ENCODE peak calls at places on chromosomes 12 and 14, in six cellular contexts. One of them, this sample, is unnamed.

GRCh38 chr12:95481072-95481471 is 7.1 kb downstream of the METAP2 start:
- DNase-seq in SK-N-SH: no peak
- DNase-seq in HCT116: no peak
- DNase-seq in HepG2: no peak
- DNase-seq in GM12878: no peak
- DNase-seq in H1: no peak
- DNase-seq in this sample: no peak

GRCh38 chr12:75921687-75922289 is 109.8 kb downstream of the PHLDA1 start:
- DNase-seq in HCT116: no peak
- DNase-seq in HepG2: no peak
- DNase-seq in SK-N-SH: no peak
- DNase-seq in H1: no peak
- DNase-seq in GM12878: no peak
- DNase-seq in this sample: no peak

GRCh38 chr14:73753043-73753886 is 39.1 kb upstream of the PNMA1 start:
- DNase-seq in GM12878: no peak
- DNase-seq in HepG2: peak
- DNase-seq in HCT116: no peak
- DNase-seq in H1: no peak
- DNase-seq in SK-N-SH: peak
- DNase-seq in this sample: no peak

GRCh38 chr12:7113389-7113871 is 4.4 kb upstream of the C1RL start:
- DNase-seq in H1: peak
- DNase-seq in SK-N-SH: peak
- DNase-seq in GM12878: no peak
- DNase-seq in HCT116: no peak
- DNase-seq in HepG2: no peak
- DNase-seq in this sample: no peak

GRCh38 chr14:67571275-67571990 is 28.6 kb downstream of the PIGH start:
- DNase-seq in GM12878: no peak
- DNase-seq in H1: peak
- DNase-seq in SK-N-SH: peak
- DNase-seq in HepG2: peak
- DNase-seq in HCT116: peak
- DNase-seq in this sample: peak

GRCh38 chr14:20684662-20685456 is 499 bp downstream of the RNASE4 start:
- DNase-seq in H1: no peak
- DNase-seq in HCT116: peak
- DNase-seq in GM12878: no peak
- DNase-seq in SK-N-SH: no peak
- DNase-seq in HepG2: peak
- DNase-seq in this sample: no peak

GRCh38 chr14:105026033-105026785 is 5.3 kb upstream of the CDCA4 start:
- DNase-seq in SK-N-SH: no peak
- DNase-seq in HCT116: no peak
- DNase-seq in HepG2: no peak
- DNase-seq in GM12878: peak
- DNase-seq in H1: no peak
- DNase-seq in this sample: no peak

GRCh38 chr12:124457287-124458219 is 109.9 kb downstream of the NCOR2 start:
- DNase-seq in H1: no peak
- DNase-seq in GM12878: no peak
- DNase-seq in HepG2: no peak
- DNase-seq in HCT116: no peak
- DNase-seq in SK-N-SH: no peak
- DNase-seq in this sample: no peak

GRCh38 chr12:23944067-23944466 is 5.4 kb downstream of the SOX5 start:
- DNase-seq in HCT116: no peak
- DNase-seq in H1: no peak
- DNase-seq in GM12878: no peak
- DNase-seq in HepG2: peak
- DNase-seq in SK-N-SH: no peak
- DNase-seq in this sample: no peak
- TF ChIP-seq SIN3A in HCT116: no peak
- TF ChIP-seq SIN3A in H1: no peak
- TF ChIP-seq SIN3A in GM12878: no peak
- TF ChIP-seq SIN3A in HepG2: peak
- TF ChIP-seq SIN3A in SK-N-SH: no peak
- TF ChIP-seq SIN3A in this sample: no peak

GRCh38 chr14:38646391-38646790 is 390.5 kb upstream of the CLEC14A start:
- DNase-seq in SK-N-SH: no peak
- DNase-seq in GM12878: no peak
- DNase-seq in H1: no peak
- DNase-seq in HCT116: no peak
- DNase-seq in HepG2: no peak
- DNase-seq in this sample: no peak
- TF ChIP-seq SIN3A in SK-N-SH: no peak
- TF ChIP-seq SIN3A in GM12878: no peak
- TF ChIP-seq SIN3A in H1: no peak
- TF ChIP-seq SIN3A in HCT116: no peak
- TF ChIP-seq SIN3A in HepG2: no peak
- TF ChIP-seq SIN3A in this sample: no peak

DNA sequence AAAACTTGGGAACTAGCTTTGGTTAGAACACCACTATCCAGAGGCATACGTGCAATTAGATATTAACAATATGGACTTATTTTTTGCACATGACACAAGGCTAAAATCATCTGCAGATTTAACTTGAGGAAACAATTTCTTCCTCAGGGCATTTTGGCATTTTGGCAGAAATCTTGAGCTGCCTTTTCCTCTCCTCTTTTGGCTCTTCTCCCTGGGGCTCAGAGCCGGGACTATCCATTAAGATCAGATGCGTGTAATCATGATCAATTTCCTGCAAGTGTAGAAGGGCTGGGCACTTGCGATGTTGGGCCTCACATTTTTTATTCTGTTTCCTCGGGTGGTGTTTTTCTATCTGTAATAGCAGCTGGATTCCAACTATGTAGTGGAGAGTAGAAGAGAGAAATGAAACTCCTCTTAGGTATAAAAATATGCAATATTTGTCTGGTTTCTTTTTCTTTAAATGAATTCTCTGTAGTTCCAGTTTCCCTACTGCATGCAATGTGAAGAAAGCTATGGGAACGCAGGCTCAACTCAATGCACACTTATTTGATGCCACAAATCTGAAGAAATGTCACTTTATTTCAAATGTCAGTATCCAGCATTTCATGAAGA is 1010.8 kb downstream of the FLRT2 start:
- DNase-seq in HCT116: no peak
- DNase-seq in GM12878: no peak
- DNase-seq in HepG2: no peak
- DNase-seq in H1: no peak
- DNase-seq in SK-N-SH: no peak
- DNase-seq in this sample: no peak
- TF ChIP-seq SIN3A in HCT116: no peak
- TF ChIP-seq SIN3A in GM12878: no peak
- TF ChIP-seq SIN3A in HepG2: no peak
- TF ChIP-seq SIN3A in H1: no peak
- TF ChIP-seq SIN3A in SK-N-SH: no peak
- TF ChIP-seq SIN3A in this sample: no peak

GRCh38 chr14:99820702-99821331 is 27.6 kb downstream of the EML1 start:
- DNase-seq in HCT116: no peak
- DNase-seq in SK-N-SH: no peak
- DNase-seq in H1: no peak
- DNase-seq in HepG2: no peak
- DNase-seq in GM12878: no peak
- DNase-seq in this sample: no peak

GRCh38 chr14:99822800-99823455 is 29.7 kb downstream of the EML1 start:
- DNase-seq in HCT116: no peak
- DNase-seq in GM12878: no peak
- DNase-seq in SK-N-SH: no peak
- DNase-seq in H1: no peak
- DNase-seq in HepG2: no peak
- DNase-seq in this sample: no peak

GRCh38 chr14:99822166-99822527 is 28.9 kb downstream of the EML1 start:
- DNase-seq in HCT116: no peak
- DNase-seq in GM12878: no peak
- DNase-seq in HepG2: no peak
- DNase-seq in H1: no peak
- DNase-seq in SK-N-SH: no peak
- DNase-seq in this sample: no peak

GRCh38 chr14:99819514-99819913 is 26.3 kb downstream of the EML1 start:
- DNase-seq in HCT116: no peak
- DNase-seq in GM12878: no peak
- DNase-seq in HepG2: no peak
- DNase-seq in H1: no peak
- DNase-seq in SK-N-SH: no peak
- DNase-seq in this sample: no peak

DNA sequence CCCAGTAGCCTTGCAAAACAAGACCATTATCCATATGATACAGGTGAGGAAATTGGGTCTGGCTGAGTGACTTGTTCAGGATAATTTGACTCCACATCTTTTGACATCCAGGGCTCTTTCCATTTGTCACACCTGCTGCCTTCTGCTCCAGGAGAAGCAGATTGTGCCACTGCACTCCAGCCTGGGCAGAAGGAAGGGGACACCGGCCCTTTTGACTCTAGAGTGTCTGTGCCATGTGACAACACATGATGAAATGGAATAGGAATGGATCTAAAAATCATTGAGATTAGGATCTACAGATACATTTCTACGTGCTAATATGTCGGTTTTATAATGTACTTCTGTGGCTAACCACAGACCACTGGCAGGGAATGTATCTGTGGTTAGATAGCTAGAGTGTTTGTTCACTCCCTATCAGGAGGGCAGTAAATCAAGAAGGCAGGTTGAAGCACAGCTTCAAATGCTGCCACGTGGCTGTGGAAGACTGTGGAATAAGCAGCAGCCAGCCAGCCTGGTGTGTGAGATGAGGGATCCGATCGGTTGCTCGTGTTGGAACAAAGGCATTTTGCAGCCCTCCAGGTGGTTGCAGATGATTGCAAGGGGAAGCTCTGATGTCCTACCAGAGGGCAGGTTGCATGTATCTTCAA is 28.4 kb downstream of the EML1 start:
- DNase-seq in GM12878: no peak
- DNase-seq in HCT116: no peak
- DNase-seq in SK-N-SH: peak
- DNase-seq in HepG2: no peak
- DNase-seq in H1: no peak
- DNase-seq in this sample: no peak
- TF ChIP-seq SIN3A in GM12878: no peak
- TF ChIP-seq SIN3A in HCT116: no peak
- TF ChIP-seq SIN3A in SK-N-SH: peak
- TF ChIP-seq SIN3A in HepG2: no peak
- TF ChIP-seq SIN3A in H1: no peak
- TF ChIP-seq SIN3A in this sample: no peak

DNA sequence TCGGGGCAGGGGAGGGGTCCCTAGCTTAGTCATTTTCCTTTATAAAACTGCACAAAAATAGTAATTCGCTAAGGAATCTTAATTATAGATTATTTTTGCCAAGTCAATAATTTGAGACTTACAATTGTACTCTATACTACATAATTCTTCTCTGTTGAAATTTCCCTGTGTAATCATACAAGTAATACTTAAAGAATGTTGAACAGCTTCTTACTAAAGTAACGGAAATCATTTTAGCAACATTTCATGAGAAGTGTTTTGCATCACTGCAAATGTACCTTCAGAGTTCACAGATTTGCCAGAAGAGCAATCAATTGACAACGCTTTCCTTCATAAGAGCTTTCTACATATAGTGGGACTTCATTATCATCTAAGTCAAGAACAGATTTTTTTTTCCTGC is 7.9 kb upstream of the GNG2 start:
- DNase-seq in GM12878: no peak
- DNase-seq in HCT116: no peak
- DNase-seq in H1: no peak
- DNase-seq in SK-N-SH: no peak
- DNase-seq in HepG2: no peak
- DNase-seq in this sample: no peak
- TF ChIP-seq SIN3A in GM12878: no peak
- TF ChIP-seq SIN3A in HCT116: no peak
- TF ChIP-seq SIN3A in H1: no peak
- TF ChIP-seq SIN3A in SK-N-SH: no peak
- TF ChIP-seq SIN3A in HepG2: no peak
- TF ChIP-seq SIN3A in this sample: no peak

GRCh38 chr14:38502241-38502640 is 246.3 kb upstream of the CLEC14A start:
- DNase-seq in HCT116: no peak
- DNase-seq in H1: no peak
- DNase-seq in HepG2: no peak
- DNase-seq in SK-N-SH: no peak
- DNase-seq in GM12878: no peak
- DNase-seq in this sample: no peak
- TF ChIP-seq SIN3A in HCT116: no peak
- TF ChIP-seq SIN3A in H1: no peak
- TF ChIP-seq SIN3A in HepG2: no peak
- TF ChIP-seq SIN3A in SK-N-SH: no peak
- TF ChIP-seq SIN3A in GM12878: no peak
- TF ChIP-seq SIN3A in this sample: no peak

DNA sequence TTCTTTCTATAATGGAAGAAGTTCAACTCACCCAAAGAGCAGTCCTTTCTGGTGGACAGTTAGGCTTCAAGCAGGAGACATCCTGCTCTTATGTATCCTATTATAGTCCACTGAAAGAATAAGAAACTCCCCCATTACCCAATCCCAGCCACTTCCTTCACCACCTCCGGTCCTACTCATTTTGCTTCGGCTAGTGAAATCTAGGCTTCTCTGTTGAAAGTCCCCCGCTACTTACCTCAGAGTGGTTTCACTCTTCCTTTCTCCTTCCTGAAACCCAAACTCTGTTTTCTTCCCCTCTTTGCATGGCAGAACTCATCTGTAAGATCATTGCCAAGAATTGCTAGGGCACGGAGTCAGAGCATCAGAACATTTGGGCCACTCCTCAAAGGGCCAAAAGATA is at the start of gene GPR84:
- DNase-seq in HCT116: no peak
- DNase-seq in GM12878: peak
- DNase-seq in SK-N-SH: no peak
- DNase-seq in H1: no peak
- DNase-seq in HepG2: no peak
- DNase-seq in this sample: no peak
- TF ChIP-seq SIN3A in HCT116: no peak
- TF ChIP-seq SIN3A in GM12878: no peak
- TF ChIP-seq SIN3A in SK-N-SH: no peak
- TF ChIP-seq SIN3A in H1: no peak
- TF ChIP-seq SIN3A in HepG2: no peak
- TF ChIP-seq SIN3A in this sample: no peak

GRCh38 chr14:97977711-97978261 is 1180.6 kb downstream of the VRK1 start:
- DNase-seq in HCT116: no peak
- DNase-seq in HepG2: no peak
- DNase-seq in GM12878: no peak
- DNase-seq in H1: peak
- DNase-seq in SK-N-SH: peak
- DNase-seq in this sample: no peak

GRCh38 chr14:97978336-97978735 is 1181.2 kb downstream of the VRK1 start:
- DNase-seq in H1: peak
- DNase-seq in HCT116: peak
- DNase-seq in GM12878: no peak
- DNase-seq in HepG2: no peak
- DNase-seq in SK-N-SH: peak
- DNase-seq in this sample: no peak

GRCh38 chr14:97975960-97976359 is 1178.8 kb downstream of the VRK1 start:
- DNase-seq in HCT116: no peak
- DNase-seq in GM12878: no peak
- DNase-seq in H1: no peak
- DNase-seq in HepG2: no peak
- DNase-seq in SK-N-SH: no peak
- DNase-seq in this sample: no peak

GRCh38 chr14:97976861-97977260 is 1179.7 kb downstream of the VRK1 start:
- DNase-seq in SK-N-SH: no peak
- DNase-seq in GM12878: no peak
- DNase-seq in H1: no peak
- DNase-seq in HepG2: no peak
- DNase-seq in HCT116: no peak
- DNase-seq in this sample: no peak
- TF ChIP-seq SIN3A in SK-N-SH: no peak
- TF ChIP-seq SIN3A in GM12878: no peak
- TF ChIP-seq SIN3A in H1: no peak
- TF ChIP-seq SIN3A in HepG2: no peak
- TF ChIP-seq SIN3A in HCT116: no peak
- TF ChIP-seq SIN3A in this sample: no peak

This sample was measured in Panc1.